ENCODE peak calls at places on chromosomes 3 and 15, in six cellular contexts. Z, C, R, V, Q and P are unnamed samples.

GRCh38 chr15:39251413-39252197 is 329.3 kb upstream of the THBS1 start:
- DNase-seq in V (no peak), Z (no peak), C (no peak), R (no peak), Q (no peak), P (no peak)

GRCh38 chr15:40069178-40070165 is 30.5 kb upstream of the SRP14 start:
- DNase-seq in V (peak), R (peak), C (peak), Z (peak), Q (no peak), P (peak)

GRCh38 chr3:37825744-37826143 is 35.9 kb upstream of the CTDSPL start:
- DNase-seq in C (no peak), Z (no peak), V (no peak), R (no peak), Q (no peak), P (no peak)

GRCh38 chr3:42735021-42735420 is 32.4 kb upstream of the HHATL start:
- DNase-seq in Z (no peak), V (no peak), Q (no peak), R (no peak), C (no peak), P (no peak)

GRCh38 chr15:77548608-77549551 is 83.8 kb downstream of the LINGO1 start:
- DNase-seq in Z (no peak), C (no peak), Q (no peak), R (no peak), V (no peak), P (no peak)

GRCh38 chr15:65409284-65409631 is 13.5 kb downstream of the IGDCC4 start:
- DNase-seq in C (no peak), V (no peak), Q (peak), R (no peak), Z (no peak), P (no peak)

GRCh38 chr15:75918135-75918534 is 14.5 kb downstream of the FBXO22 start:
- DNase-seq in R (no peak), V (no peak), C (no peak), Z (no peak), Q (no peak), P (no peak)

GRCh38 chr15:38238311-38238710 is 14.3 kb upstream of the SPRED1 start:
- DNase-seq in Q (no peak), R (no peak), Z (no peak), V (no peak), C (no peak), P (no peak)

GRCh38 chr3:49013738-49014660 is 4.4 kb downstream of the DALRD3 start:
- DNase-seq in C (peak), Q (peak), R (no peak), Z (peak), V (no peak), P (no peak)

GRCh38 chr15:77819841-77820728 is 187.4 kb upstream of the LINGO1 start:
- DNase-seq in Q (peak), Z (no peak), V (peak), R (no peak), C (peak), P (no peak)

GRCh38 chr15:90174140-90174891 is 26.8 kb upstream of the SEMA4B start:
- DNase-seq in C (peak), R (peak), Z (peak), V (no peak), Q (no peak), P (no peak)

GRCh38 chr3:104005815-104006214 is 1360.9 kb upstream of the ALCAM start:
- DNase-seq in Z (no peak), C (no peak), R (no peak), V (no peak), Q (no peak), P (no peak)

GRCh38 chr3:104411760-104412159 is 954.9 kb upstream of the ALCAM start:
- DNase-seq in R (no peak), C (no peak), V (no peak), Z (no peak), Q (no peak), P (no peak)

GRCh38 chr15:72342385-72342784 is 22.4 kb upstream of the CELF6 start:
- DNase-seq in Q (peak), Z (peak), C (peak), R (no peak), V (peak), P (no peak)

GRCh38 chr3:119627461-119627860 is 29.8 kb downstream of the PLA1A start:
- DNase-seq in C (peak), V (no peak), Q (no peak), Z (no peak), R (no peak), P (peak)

GRCh38 chr15:48437178-48437577 is 105.9 kb downstream of the DUT start:
- DNase-seq in Q (no peak), V (no peak), R (no peak), C (no peak), Z (no peak), P (no peak)

GRCh38 chr3:50133283-50133615 is 21.9 kb upstream of the SEMA3F start:
- DNase-seq in Q (no peak), V (no peak), Z (no peak), C (no peak), R (no peak), P (no peak)

GRCh38 chr3:118912188-118912587 is 122.5 kb downstream of the IGSF11 start:
- DNase-seq in C (no peak), Z (no peak), V (no peak), Q (no peak), R (no peak), P (no peak)

GRCh38 chr3:47841786-47842349 is 38.9 kb downstream of the DHX30 start:
- DNase-seq in V (no peak), Q (no peak), C (no peak), Z (no peak), R (no peak), P (no peak)

GRCh38 chr3:183551930-183552329 is 3.6 kb downstream of the KLHL6 start:
- DNase-seq in C (no peak), Q (no peak), V (no peak), Z (no peak), R (no peak), P (no peak)

GRCh38 chr3:69948246-69948862 is 51.2 kb upstream of the SAMMSON start:
- DNase-seq in Z (no peak), Q (peak), C (no peak), V (peak), R (no peak), P (no peak)

GRCh38 chr3:66038384-66038725 is 363 bp downstream of the MAGI1 start:
- DNase-seq in R (no peak), V (no peak), Q (no peak), C (no peak), Z (no peak), P (no peak)

GRCh38 chr15:56956538-56956937 is 38.1 kb downstream of the TCF12 start:
- DNase-seq in Q (no peak), C (no peak), R (no peak), V (no peak), Z (no peak), P (no peak)

GRCh38 chr3:138389841-138390581 is 41.6 kb downstream of the MRAS start:
- DNase-seq in Q (no peak), C (no peak), Z (no peak), V (peak), R (no peak), P (peak)

GRCh38 chr3:140363801-140364200 is 314.1 kb upstream of the TRIM42 start:
- DNase-seq in Z (peak), Q (peak), V (no peak), R (no peak), C (no peak), P (no peak)

GRCh38 chr3:186532641-186533072 is 11.5 kb downstream of the CRYGS start:
- DNase-seq in Q (no peak), Z (no peak), C (no peak), V (no peak), R (no peak), P (no peak)

GRCh38 chr3:182388506-182388905 is 404.8 kb upstream of the ATP11B start:
- DNase-seq in C (no peak), Z (no peak), Q (no peak), V (no peak), R (no peak), P (no peak)

GRCh38 chr15:89666147-89666857 is 11.0 kb upstream of the KIF7 start:
- DNase-seq in C (no peak), Q (no peak), V (no peak), R (no peak), Z (no peak), P (no peak)

GRCh38 chr3:125382323-125382722 is 7.2 kb upstream of the ZNF148 start:
- DNase-seq in Z (no peak), V (no peak), C (no peak), R (no peak), Q (no peak), P (no peak)

GRCh38 chr3:107588217-107588616 is 65.5 kb downstream of the BBX start:
- DNase-seq in Q (no peak), R (no peak), V (no peak), Z (no peak), C (no peak), P (no peak)

GRCh38 chr3:94336076-94336741 is 273.3 kb downstream of the NSUN3 start:
- DNase-seq in R (peak), Q (no peak), C (peak), Z (no peak), V (peak), P (no peak)

GRCh38 chr15:79243723-79244122 is 38.8 kb upstream of the ANKRD34C start:
- DNase-seq in V (no peak), C (no peak), Z (no peak), R (no peak), Q (no peak), P (no peak)

GRCh38 chr3:25542571-25543039 is 114.5 kb downstream of the RARB start:
- DNase-seq in Z (no peak), Q (no peak), R (no peak), V (no peak), C (no peak), P (no peak)

GRCh38 chr3:111277226-111277625 is 205.6 kb downstream of the NECTIN3 start:
- DNase-seq in R (no peak), Q (no peak), C (no peak), Z (no peak), V (no peak), P (no peak)
- TF ChIP-seq CTCF in R (no peak), Q (no peak), C (no peak), Z (no peak), V (no peak), P (no peak)

DNA sequence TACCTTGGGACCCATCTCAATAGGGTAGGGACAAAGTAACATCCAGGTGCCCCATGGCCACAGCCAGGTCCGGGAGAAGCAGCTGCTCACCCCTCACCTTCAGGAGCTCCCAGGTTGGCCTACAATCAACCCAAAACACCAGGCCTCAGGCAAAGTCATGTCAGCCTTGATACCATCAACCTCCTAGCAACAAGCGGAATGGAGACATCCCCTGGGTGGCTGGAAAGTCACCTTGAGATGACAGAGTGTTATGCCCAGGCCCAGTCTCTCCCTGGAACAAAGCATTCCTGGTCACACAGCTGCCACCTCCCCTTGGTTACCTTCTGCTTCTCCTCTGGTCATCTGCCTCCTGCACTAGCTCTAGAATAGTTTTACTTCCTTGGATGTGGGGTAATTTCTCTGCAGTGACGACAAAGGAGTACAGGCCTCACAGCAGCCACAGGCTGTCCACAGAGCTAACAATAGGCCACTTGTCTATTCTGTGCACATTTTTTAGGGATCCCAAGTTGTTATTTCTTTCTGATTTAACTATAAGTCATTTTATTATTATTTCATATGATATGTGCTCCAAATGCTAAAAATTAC is 114.9 kb downstream of the RFTN1 start:
- DNase-seq in V (no peak), Z (no peak), C (no peak), R (no peak), Q (no peak), P (no peak)
- TF ChIP-seq POLR2AphosphoS5 in V (no peak), Z (no peak), C (no peak), R (no peak), Q (no peak), P (no peak)

GRCh38 chr3:53796161-53796560 is 50.1 kb downstream of the CHDH start:
- DNase-seq in R (peak), C (peak), V (no peak), Z (peak), Q (peak), P (no peak)

GRCh38 chr3:53798144-53798543 is 48.1 kb downstream of the CHDH start:
- DNase-seq in C (no peak), Q (no peak), R (no peak), Z (no peak), V (no peak), P (no peak)

GRCh38 chr3:53791317-53791716 is 54.9 kb downstream of the CHDH start:
- DNase-seq in V (no peak), Q (no peak), C (no peak), Z (no peak), R (no peak), P (no peak)

GRCh38 chr3:53794597-53794996 is 51.6 kb downstream of the CHDH start:
- DNase-seq in C (no peak), R (no peak), V (no peak), Q (no peak), Z (no peak), P (no peak)

GRCh38 chr3:53795176-53795575 is 51.0 kb downstream of the CHDH start:
- DNase-seq in R (no peak), Z (no peak), C (no peak), V (no peak), Q (no peak), P (no peak)
- TF ChIP-seq POLR2A in R (no peak), Z (no peak), C (no peak), V (no peak), Q (no peak), P (no peak)

GRCh38 chr15:80620141-80620540 is 75.0 kb upstream of the ABHD17C start:
- DNase-seq in C (no peak), V (no peak), Z (no peak), Q (no peak), R (no peak), P (no peak)

GRCh38 chr15:80620931-80621330 is 74.2 kb upstream of the ABHD17C start:
- DNase-seq in Z (no peak), V (no peak), Q (no peak), R (no peak), C (no peak), P (no peak)

GRCh38 chr15:80618666-80619481 is 76.2 kb upstream of the ABHD17C start:
- DNase-seq in Q (no peak), V (no peak), R (no peak), Z (no peak), C (no peak), P (no peak)

GRCh38 chr15:80615783-80616391 is 79.2 kb upstream of the ABHD17C start:
- DNase-seq in C (peak), Q (no peak), Z (peak), V (no peak), R (peak), P (no peak)

GRCh38 chr15:80619677-80620076 is 75.4 kb upstream of the ABHD17C start:
- DNase-seq in C (no peak), Z (no peak), V (no peak), Q (no peak), R (no peak), P (no peak)
- TF ChIP-seq CTCF in C (peak), Z (no peak), V (peak), Q (no peak), R (no peak), P (no peak)

GRCh38 chr15:74423443-74424257 is 10.1 kb downstream of the SEMA7A start:
- DNase-seq in C (no peak), R (no peak), V (peak), Z (no peak), Q (peak), P (no peak)

GRCh38 chr15:74426404-74427281 is 7.1 kb downstream of the SEMA7A start:
- DNase-seq in Z (no peak), R (no peak), Q (no peak), V (no peak), C (no peak), P (no peak)

GRCh38 chr15:74422723-74423442 is 10.9 kb downstream of the SEMA7A start:
- DNase-seq in C (no peak), Q (no peak), Z (no peak), R (no peak), V (no peak), P (peak)

GRCh38 chr15:74425634-74426033 is 8.1 kb downstream of the SEMA7A start:
- DNase-seq in Z (no peak), V (no peak), R (no peak), C (no peak), Q (peak), P (no peak)

GRCh38 chr15:74424901-74425528 is 8.7 kb downstream of the SEMA7A start:
- DNase-seq in Q (no peak), C (no peak), R (no peak), V (no peak), Z (no peak), P (no peak)
- TF ChIP-seq POLR2AphosphoS5 in Q (no peak), C (no peak), R (no peak), V (no peak), Z (no peak), P (no peak)

DNA sequence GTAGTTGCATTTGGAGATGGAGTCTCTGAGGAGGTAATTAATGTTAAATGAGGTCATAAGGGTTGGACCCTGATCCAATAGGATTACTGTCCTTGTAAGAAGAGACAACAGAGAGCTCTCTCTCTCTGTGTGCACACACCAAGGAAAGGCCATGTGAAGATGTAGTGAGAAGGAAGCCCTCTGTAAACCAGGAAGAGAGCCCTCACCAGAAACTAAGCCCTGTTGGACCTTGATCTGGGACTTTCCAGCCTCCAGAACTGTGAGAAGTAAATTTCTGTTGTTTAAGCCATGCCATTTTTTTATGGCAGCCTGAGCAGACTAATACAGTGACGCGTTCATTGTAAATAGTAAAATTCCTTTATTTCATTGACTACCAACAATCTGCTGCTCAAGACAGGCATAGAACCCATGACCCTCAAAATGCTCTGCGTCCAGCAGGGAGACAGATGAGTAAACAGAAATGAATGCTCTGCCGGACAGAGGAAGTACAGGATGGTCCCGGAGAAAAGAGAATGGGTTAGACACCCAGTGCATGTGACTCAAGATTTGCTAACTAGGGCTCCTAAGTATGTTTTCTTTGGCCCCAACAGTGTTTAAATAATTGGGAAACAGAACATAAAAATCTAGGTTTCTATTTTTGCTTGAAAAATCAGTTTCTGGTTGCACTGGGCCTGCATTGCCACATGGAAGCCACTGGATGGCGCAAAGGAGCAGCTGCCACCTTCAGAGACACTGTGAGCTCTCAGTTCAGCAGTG is 37.9 kb upstream of the TNFAIP8L3 start:
- DNase-seq in V (peak), Q (peak), Z (no peak), C (peak), R (no peak), P (no peak)
- TF ChIP-seq POLR2A in V (no peak), Q (no peak), Z (no peak), C (no peak), R (no peak), P (no peak)

GRCh38 chr15:43792761-43793493 is 807 bp downstream of the SERF2 start:
- DNase-seq in V (no peak), R (no peak), Z (no peak), Q (peak), C (peak), P (peak)
- TF ChIP-seq CTCF in V (no peak), R (no peak), Z (no peak), Q (no peak), C (peak), P (no peak)

DNA sequence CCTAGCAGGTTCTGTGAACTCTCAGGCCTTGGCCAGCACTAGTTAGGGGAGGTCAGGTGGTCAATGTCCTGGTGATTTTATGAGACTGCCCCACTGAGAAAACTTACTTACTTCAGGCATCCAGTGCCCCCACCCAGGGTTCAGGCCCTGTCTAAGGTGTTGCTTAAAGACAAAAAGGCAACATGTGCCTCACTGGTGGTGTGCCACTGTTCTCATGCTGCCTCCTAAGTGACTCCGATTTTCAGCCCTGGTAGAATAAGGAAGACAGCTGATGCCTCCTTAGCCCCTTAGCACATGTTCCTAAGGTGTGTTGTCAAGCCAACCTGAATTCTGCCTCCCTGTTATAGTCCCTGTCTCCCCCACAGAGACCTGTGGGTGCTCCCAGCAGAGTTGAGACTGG is 5.3 kb downstream of the RBM15B start:
- DNase-seq in Q (no peak), C (no peak), Z (no peak), R (no peak), V (no peak), P (no peak)
- TF ChIP-seq POLR2AphosphoS5 in Q (no peak), C (no peak), Z (no peak), R (no peak), V (no peak), P (no peak)

GRCh38 chr3:133662256-133662773 is 574 bp upstream of the TOPBP1 start:
- DNase-seq in C (no peak), V (no peak), Z (no peak), R (no peak), Q (peak), P (no peak)

GRCh38 chr3:133667118-133667517 is 5.4 kb upstream of the TOPBP1 start:
- DNase-seq in Q (no peak), Z (no peak), V (no peak), R (no peak), C (no peak), P (no peak)

GRCh38 chr3:133663569-133664313 is 2.0 kb upstream of the TOPBP1 start:
- DNase-seq in C (no peak), Q (peak), V (peak), R (peak), Z (no peak), P (no peak)

GRCh38 chr3:133659806-133660205 is 1.9 kb downstream of the TOPBP1 start:
- DNase-seq in V (no peak), C (no peak), Q (no peak), Z (no peak), R (no peak), P (no peak)

GRCh38 chr3:133661454-133662255 is at the start of gene TOPBP1:
- DNase-seq in V (peak), Z (peak), Q (peak), R (peak), C (peak), P (peak)
- TF ChIP-seq POLR2A in V (peak), Z (no peak), Q (peak), R (no peak), C (peak), P (no peak)